ENCODE peak calls at places on chromosomes 7 and 10, in eight cellular contexts. I is hepatocyte, C is HFFc6, X is B cell, K is GM10248, J is GM12865, U is occipital lobe, F is tibial artery. R is an unnamed sample.

GRCh38 chr10:127243490-127244272 is 47.3 kb upstream of the INSYN2A start:
- DNase-seq in I (peak; percentile 48), C (peak; percentile 11), X (no peak), K (no peak), J (no peak), U (no peak), F (no peak), R (no peak)

GRCh38 chr10:45375716-45376231 is 1.8 kb downstream of the ALOX5 start:
- DNase-seq in I (no peak), C (no peak), X (peak; percentile 67), K (no peak), J (peak; percentile 39), U (no peak), F (no peak), R (no peak)

GRCh38 chr7:158814637-158815036 is 14.7 kb downstream of the ESYT2 start:
- DNase-seq in I (no peak), C (no peak), X (no peak), K (no peak), J (no peak), U (no peak), F (no peak), R (no peak)

GRCh38 chr7:24700446-24701044 is 56.7 kb downstream of the GSDME start:
- DNase-seq in I (no peak), C (no peak), X (no peak), K (no peak), J (no peak), U (no peak), F (no peak), R (no peak)

GRCh38 chr7:28430626-28431025 is 18.3 kb downstream of the CREB5 start:
- DNase-seq in I (no peak), C (no peak), X (no peak), K (no peak), J (no peak), U (no peak), F (no peak), R (no peak)

GRCh38 chr7:57867884-57868701 is 418.1 kb downstream of the ZNF716 start:
- DNase-seq in I (no peak), C (no peak), X (no peak), K (no peak), J (no peak), U (no peak), F (no peak), R (no peak)

GRCh38 chr10:110852255-110852896 is 19.4 kb upstream of the PDCD4 start:
- DNase-seq in I (peak; percentile 78), C (no peak), X (no peak), K (no peak), J (peak; percentile 54), U (no peak), F (no peak), R (no peak)

GRCh38 chr7:75971961-75972763 is 22.2 kb downstream of the TMEM120A start:
- DNase-seq in I (no peak), C (no peak), X (no peak), K (no peak), J (no peak), U (no peak), F (peak; percentile 77), R (no peak)

GRCh38 chr10:34484164-34484563 is 330.9 kb downstream of the PARD3 start:
- DNase-seq in I (no peak), C (no peak), X (no peak), K (no peak), J (no peak), U (no peak), F (no peak), R (no peak)

GRCh38 chr7:21580073-21580521 is 37.3 kb downstream of the DNAH11 start:
- DNase-seq in I (no peak), C (peak; percentile 66), X (no peak), K (no peak), J (peak; percentile 51), U (no peak), F (no peak), R (peak; percentile 16)

GRCh38 chr7:138350701-138351357 is 109.2 kb upstream of the TRIM24 start:
- DNase-seq in I (no peak), C (no peak), X (no peak), K (no peak), J (no peak), U (no peak), F (no peak), R (no peak)

GRCh38 chr10:102492983-102493382 is 9.5 kb downstream of the ACTR1A start:
- DNase-seq in I (peak; percentile 26), C (no peak), X (no peak), K (no peak), J (no peak), U (no peak), F (no peak), R (no peak)

GRCh38 chr10:93797825-93798224 is 40.1 kb downstream of the LGI1 start:
- DNase-seq in I (no peak), C (no peak), X (no peak), K (no peak), J (no peak), U (no peak), F (no peak), R (no peak)

GRCh38 chr10:92110039-92110794 is 180.7 kb downstream of the CPEB3 start:
- DNase-seq in I (no peak), C (peak; percentile 48), X (no peak), K (no peak), J (no peak), U (no peak), F (no peak), R (peak; percentile 21)

GRCh38 chr10:102994551-102995295 is 76.6 kb downstream of the CNNM2 start:
- DNase-seq in I (no peak), C (no peak), X (no peak), K (no peak), J (peak; percentile 10), U (no peak), F (no peak), R (no peak)

GRCh38 chr7:111089822-111090426 is 1.0 kb upstream of the LRRN3 start:
- DNase-seq in I (peak; percentile 41), C (peak; percentile 40), X (peak; percentile 46), K (peak; percentile 20), J (peak; percentile 61), U (no peak), F (no peak), R (no peak)

GRCh38 chr10:131001438-131001837 is 310.1 kb downstream of the TCERG1L start:
- DNase-seq in I (no peak), C (no peak), X (no peak), K (no peak), J (no peak), U (no peak), F (no peak), R (no peak)

GRCh38 chr10:109922353-109922975 is 847 bp downstream of the XPNPEP1 start:
- DNase-seq in I (peak; percentile 19), C (no peak), X (no peak), K (no peak), J (no peak), U (no peak), F (no peak), R (no peak)

R was measured in GM04503.